ENCODE peak calls at places on chromosomes 2 and 18, in ten cellular contexts. A is NB4, W is MM.1S, L is thoracic aorta, O is tibial artery, R is cardiac muscle cell, V is fibroblast of lung, B is pancreas, X is GM12865, N is fibroblast of mammary gland. T is an unnamed sample.

GRCh38 chr2:106160786-106161261 is 33.3 kb downstream of the UXS1 start:
- DNase-seq in O (no peak), W (no peak), V (no peak), B (no peak), X (no peak), R (no peak), A (peak; percentile 93), L (no peak), N (no peak), T (no peak)

GRCh38 chr2:1738646-1739302 is 5.5 kb downstream of the PXDN start:
- DNase-seq in W (no peak), O (no peak), R (no peak), V (peak; percentile 64), B (no peak), X (no peak), L (no peak), N (no peak), A (no peak), T (no peak)

GRCh38 chr2:171390941-171391516 is 42.8 kb downstream of the METTL8 start:
- DNase-seq in X (peak; percentile 50), L (no peak), A (peak; percentile 73), O (no peak), V (peak; percentile 90), R (peak; percentile 55), W (no peak), N (peak; percentile 89), B (no peak), T (peak; percentile 82)

GRCh38 chr18:3420919-3421279 is 29.1 kb upstream of the TGIF1 start:
- DNase-seq in A (no peak), W (no peak), N (no peak), R (no peak), B (no peak), L (no peak), X (no peak), O (no peak), V (no peak), T (no peak)

GRCh38 chr2:215793747-215794595 is 219.4 kb downstream of the MREG start:
- DNase-seq in W (no peak), V (peak; percentile 99), L (peak; percentile 42), A (peak; percentile 95), O (peak; percentile 68), R (peak; percentile 97), N (peak; percentile 99), B (no peak), X (peak; percentile 37), T (peak; percentile 96)

GRCh38 chr18:76889086-76889699 is 66.8 kb downstream of the ZNF236 start:
- DNase-seq in B (no peak), N (no peak), V (no peak), R (no peak), L (no peak), W (no peak), X (no peak), O (no peak), A (no peak), T (no peak)

GRCh38 chr2:163641986-163642385 is 93.8 kb downstream of the FIGN start:
- DNase-seq in O (no peak), V (peak; percentile 50), R (no peak), X (no peak), B (no peak), L (no peak), A (no peak), N (peak; percentile 67), W (peak; percentile 22), T (peak; percentile 28)

GRCh38 chr18:396251-396555 is 104.3 kb downstream of the COLEC12 start:
- DNase-seq in X (no peak), R (peak; percentile 29), L (no peak), V (no peak), W (no peak), B (no peak), A (no peak), O (no peak), N (peak; percentile 61), T (peak; percentile 40)

GRCh38 chr18:40404284-40404683 is 1550.8 kb upstream of the PIK3C3 start:
- DNase-seq in V (peak; percentile 30), O (no peak), A (no peak), R (no peak), B (no peak), X (no peak), L (no peak), W (no peak), N (peak; percentile 71), T (peak; percentile 83)

GRCh38 chr2:3168230-3168891 is 209.3 kb downstream of the EIPR1 start:
- DNase-seq in R (peak; percentile 36), O (no peak), N (peak; percentile 78), X (no peak), V (peak; percentile 70), W (no peak), L (no peak), A (peak; percentile 17), B (peak; percentile 30), T (peak; percentile 95)

GRCh38 chr2:21836766-21837543 is 713.2 kb downstream of the TDRD15 start:
- DNase-seq in B (no peak), A (no peak), N (peak; percentile 77), O (no peak), X (no peak), W (no peak), V (peak; percentile 17), L (no peak), R (peak; percentile 46), T (peak; percentile 57)

GRCh38 chr2:26550276-26551015 is 72.5 kb upstream of the OTOF start:
- DNase-seq in L (no peak), A (no peak), W (no peak), B (peak; percentile 25), R (no peak), O (no peak), X (no peak), N (no peak), V (no peak), T (no peak)

GRCh38 chr2:203706403-203706802 is at the start of gene CD28:
- DNase-seq in L (no peak), X (peak; percentile 96), O (peak; percentile 34), R (no peak), W (peak; percentile 99), A (no peak), B (no peak), V (no peak), N (no peak), T (no peak)

GRCh38 chr2:6524678-6525367 is 340.9 kb downstream of the CMPK2 start:
- DNase-seq in B (no peak), O (no peak), V (peak; percentile 93), N (no peak), X (no peak), L (no peak), W (no peak), A (no peak), R (no peak), T (no peak)

GRCh38 chr2:6526093-6526824 is 339.4 kb downstream of the CMPK2 start:
- DNase-seq in A (peak; percentile 6), V (peak; percentile 15), B (no peak), N (no peak), W (peak; percentile 19), X (peak; percentile 49), L (no peak), O (no peak), R (no peak), T (no peak)

GRCh38 chr2:6531304-6531703 is 334.4 kb downstream of the CMPK2 start:
- DNase-seq in X (no peak), L (no peak), A (no peak), V (no peak), B (no peak), N (no peak), W (no peak), O (no peak), R (no peak), T (no peak)

GRCh38 chr2:6523476-6523875 is 342.2 kb downstream of the CMPK2 start:
- DNase-seq in W (no peak), X (no peak), N (no peak), R (no peak), A (no peak), B (no peak), O (no peak), L (no peak), V (no peak), T (no peak)

DNA sequence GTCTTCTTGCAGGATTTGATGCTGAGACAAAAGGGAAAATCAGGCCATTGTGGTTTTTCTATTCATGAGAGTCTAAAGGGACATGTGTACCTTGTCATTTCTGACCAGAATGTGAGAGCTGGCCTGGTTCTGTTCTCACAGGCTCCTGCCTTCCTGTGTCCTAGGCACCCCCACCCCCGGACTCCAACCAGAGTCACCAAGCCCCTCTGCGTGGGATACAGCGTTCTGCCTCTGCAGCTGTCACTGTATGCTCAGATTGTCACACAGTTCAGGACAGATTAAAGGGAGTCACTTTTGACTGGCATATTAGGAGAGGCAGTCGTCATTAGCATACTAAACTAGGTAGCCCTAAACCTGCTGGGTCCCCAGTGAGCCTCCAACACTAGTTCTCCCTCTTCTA is 340.3 kb downstream of the CMPK2 start:
- DNase-seq in L (no peak), N (no peak), W (no peak), R (no peak), A (no peak), B (no peak), O (no peak), X (no peak), V (no peak), T (no peak)
- H3K4me3 ChIP-seq in L (no peak overlapping the region), N (no peak overlapping the region), W (no peak overlapping the region), R (no peak overlapping the region), A (no peak overlapping the region), B (no peak overlapping the region), O (no peak overlapping the region), X (no peak overlapping the region), V (no peak overlapping the region), T (no peak overlapping the region)

DNA sequence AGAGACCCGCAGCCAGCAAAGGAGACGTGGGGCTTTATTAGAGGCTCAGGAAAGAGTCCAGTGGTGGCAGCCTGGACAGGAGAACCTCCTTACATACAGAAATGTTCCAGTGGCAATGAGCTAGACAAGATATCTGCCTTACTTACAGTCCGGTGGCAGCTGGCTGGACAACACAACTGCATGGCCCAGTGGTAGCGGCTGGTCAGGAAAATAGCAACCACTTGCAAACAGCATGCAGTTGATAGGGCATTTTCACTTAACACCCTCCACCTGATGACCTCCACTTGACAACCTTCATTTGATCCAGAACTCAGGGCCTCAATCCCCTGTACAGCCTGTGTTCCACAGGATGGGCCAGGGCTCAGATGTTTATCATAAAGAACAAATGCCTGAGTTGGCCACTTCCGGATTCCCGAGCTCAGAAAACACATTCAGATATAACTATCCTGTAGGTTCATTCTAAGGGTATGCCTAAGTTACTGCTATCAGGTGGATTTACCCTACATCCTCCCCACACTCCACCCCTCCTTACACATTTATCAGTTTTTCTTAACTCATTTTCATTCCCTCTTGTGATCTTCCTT is 63.3 kb upstream of the ITPRID2 start:
- DNase-seq in R (no peak), V (no peak), B (no peak), X (no peak), O (no peak), N (no peak), A (no peak), L (no peak), W (no peak), T (no peak)
- TF ChIP-seq CTCF in R (no peak), V (no peak), B (no peak), X (no peak), O (no peak), N (no peak), A (no peak), L (no peak), W (no peak), T (no peak)

GRCh38 chr2:229713371-229714079 is 830 bp downstream of the DNER start:
- DNase-seq in A (no peak), B (peak; percentile 68), W (peak; percentile 44), N (no peak), R (peak; percentile 12), X (peak; percentile 10), V (no peak), O (no peak), L (no peak), T (no peak)
- H3K4me3 ChIP-seq in A (no peak overlapping the region), B (no peak overlapping the region), W (peak overlapping the region; percentile 57), N (peak overlapping the region; percentile 10), R (peak overlapping the region; percentile 38), X (no peak overlapping the region), V (peak overlapping the region; percentile 28), O (no peak overlapping the region), L (peak overlapping the region; percentile 57), T (no peak overlapping the region)

GRCh38 chr2:10188211-10188610 is 65.7 kb downstream of the RRM2 start:
- DNase-seq in O (no peak), L (no peak), B (no peak), W (no peak), V (peak; percentile 39), A (peak; percentile 42), R (peak; percentile 46), N (peak; percentile 38), X (no peak), T (peak; percentile 31)
- TF ChIP-seq CTCF in O (no peak), L (no peak), B (no peak), W (no peak), V (no peak), A (peak; percentile 27), R (peak; percentile 40), N (peak; percentile 35), X (no peak), T (peak; percentile 34)